ENCODE peak calls at places on chromosomes 11 and 22, in six cellular contexts. A is HCT116, H is GM23338, G is upper lobe of right lung, Z is heart left ventricle, I is SK-N-SH. B is an unnamed sample.

GRCh38 chr11:40240284-40240683 is 1219.2 kb downstream of the LRRC4C start:
- DNase-seq in Z (no peak), H (no peak), G (no peak), I (no peak), A (no peak), B (no peak)

GRCh38 chr11:86761978-86762377 is 38.4 kb upstream of the PRSS23 start:
- DNase-seq in G (no peak), A (no peak), I (no peak), Z (no peak), H (no peak), B (no peak)

GRCh38 chr11:2413735-2414579 is 13.4 kb downstream of the TSSC4 start:
- DNase-seq in I (no peak), H (peak; percentile 44), G (no peak), A (no peak), Z (no peak), B (no peak)

GRCh38 chr11:66251811-66252210 is 16.6 kb upstream of the RAB1B start:
- DNase-seq in Z (no peak), G (no peak), A (no peak), H (no peak), I (no peak), B (no peak)

GRCh38 chr11:57321996-57322880 is 2.5 kb downstream of the TNKS1BP1 start:
- DNase-seq in Z (peak; percentile 94), G (peak; percentile 93), H (peak; percentile 86), I (peak; percentile 85), A (peak; percentile 77), B (no peak)

GRCh38 chr11:107908211-107908610 is 20.0 kb upstream of the RAB39A start:
- DNase-seq in I (no peak), H (no peak), G (no peak), Z (no peak), A (no peak), B (no peak)

GRCh38 chr11:28690746-28691145 is 582.6 kb downstream of the METTL15 start:
- DNase-seq in A (no peak), H (no peak), Z (no peak), I (no peak), G (no peak), B (no peak)

GRCh38 chr11:2387266-2387982 is 10.3 kb downstream of the CD81 start:
- DNase-seq in G (no peak), Z (no peak), I (peak; percentile 83), A (no peak), H (no peak), B (no peak)

GRCh38 chr11:80782135-80782885 is 1341.5 kb upstream of the TENM4 start:
- DNase-seq in Z (no peak), I (no peak), G (no peak), H (peak; percentile 18), A (no peak), B (no peak)

GRCh38 chr22:26671317-26672059 is 14.1 kb downstream of the MIAT start:
- DNase-seq in Z (no peak), I (no peak), H (peak; percentile 58), G (peak; percentile 72), A (no peak), B (peak; percentile 74)
- H3K4me3 ChIP-seq in Z (no peak overlapping the region), I (no peak overlapping the region), H (peak overlapping the region; percentile 96), G (peak overlapping the region; percentile 86), A (no peak overlapping the region), B (peak overlapping the region; percentile 19)

GRCh38 chr11:46597155-46597554 is 3.3 kb upstream of the AMBRA1 start:
- DNase-seq in H (no peak), G (no peak), I (no peak), A (no peak), Z (no peak), B (no peak)

GRCh38 chr11:46593550-46594382 is at the start of gene AMBRA1:
- DNase-seq in A (peak; percentile 88), G (peak; percentile 90), H (peak; percentile 97), Z (peak; percentile 86), I (peak; percentile 86), B (peak; percentile 87)

GRCh38 chr11:46594785-46595184 is 962 bp upstream of the AMBRA1 start:
- DNase-seq in H (no peak), Z (no peak), G (no peak), I (no peak), A (no peak), B (no peak)

GRCh38 chr11:46597609-46598219 is 3.9 kb upstream of the AMBRA1 start:
- DNase-seq in I (no peak), A (no peak), H (no peak), Z (no peak), G (no peak), B (no peak)

DNA sequence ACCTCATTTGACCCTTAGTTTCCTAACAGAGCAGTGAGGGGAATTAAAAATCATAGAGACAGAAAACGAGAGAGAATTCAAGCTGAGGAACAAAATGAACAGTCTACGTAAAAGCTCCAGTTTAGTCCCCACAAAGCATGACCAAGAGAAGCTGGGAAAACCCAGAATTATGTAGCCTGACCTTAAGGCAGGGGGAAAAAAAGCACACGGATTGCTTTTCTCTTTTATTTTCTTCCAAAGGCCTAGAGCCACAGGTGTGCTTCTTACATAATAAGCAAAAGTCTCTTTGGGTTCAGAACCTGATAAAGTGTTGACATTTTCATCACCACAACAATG is 528 bp upstream of the AMBRA1 start:
- DNase-seq in Z (no peak), H (no peak), G (no peak), I (no peak), A (no peak), B (no peak)
- H3K4me3 ChIP-seq in Z (peak overlapping the region; percentile 99), H (peak overlapping the region; percentile 97), G (peak overlapping the region; percentile 97), I (peak overlapping the region; percentile 78), A (peak overlapping the region; percentile 64), B (peak overlapping the region; percentile 95)

DNA sequence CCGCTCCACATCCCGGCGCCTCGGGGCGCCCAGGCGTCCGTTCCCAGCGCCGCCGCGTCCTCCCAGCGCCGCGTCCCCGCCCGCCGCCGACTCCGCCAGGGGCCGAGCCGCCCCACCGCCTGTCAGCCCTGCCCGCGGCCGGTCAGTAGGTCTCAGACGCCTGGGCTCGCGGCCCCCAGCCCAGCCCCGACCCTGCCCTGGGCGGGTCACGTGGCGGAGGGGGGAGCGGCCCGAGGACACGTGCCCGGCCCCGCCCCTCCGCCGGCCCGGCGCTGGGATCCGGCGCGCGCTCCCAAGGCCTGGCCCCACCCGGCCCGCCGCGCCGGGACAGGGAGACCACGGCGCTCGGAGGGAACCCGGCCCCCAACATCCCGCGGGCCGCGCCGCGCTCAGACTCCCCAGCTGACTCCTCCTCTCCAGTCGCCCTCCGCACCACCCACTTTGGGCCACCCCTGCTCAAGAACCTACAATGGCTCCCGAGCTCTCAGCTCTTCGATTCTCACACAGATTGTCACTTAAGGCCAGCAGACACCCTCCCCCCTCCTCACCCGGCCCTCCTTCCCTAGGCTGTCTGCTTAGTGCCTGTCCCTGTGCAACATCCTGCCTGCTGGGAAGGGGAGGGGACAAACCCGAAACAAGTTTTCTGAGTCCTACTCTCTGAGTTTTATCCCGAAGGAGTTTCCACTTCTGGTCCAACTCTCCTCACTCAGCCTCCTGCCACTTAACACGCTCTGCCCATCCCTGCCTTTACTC is at the start of gene RAB3IL1:
- DNase-seq in I (peak; percentile 94), G (peak; percentile 77), A (no peak), Z (peak; percentile 78), H (peak; percentile 81), B (no peak)
- H3K4me3 ChIP-seq in I (peak within 1 kb of the TSS; percentile 65), G (peak within 1 kb of the TSS; percentile 57), A (peak within 1 kb of the TSS; percentile 51), Z (peak within 1 kb of the TSS; percentile 71), H (peak within 1 kb of the TSS; percentile 61), B (no peak within 1 kb of the TSS)

DNA sequence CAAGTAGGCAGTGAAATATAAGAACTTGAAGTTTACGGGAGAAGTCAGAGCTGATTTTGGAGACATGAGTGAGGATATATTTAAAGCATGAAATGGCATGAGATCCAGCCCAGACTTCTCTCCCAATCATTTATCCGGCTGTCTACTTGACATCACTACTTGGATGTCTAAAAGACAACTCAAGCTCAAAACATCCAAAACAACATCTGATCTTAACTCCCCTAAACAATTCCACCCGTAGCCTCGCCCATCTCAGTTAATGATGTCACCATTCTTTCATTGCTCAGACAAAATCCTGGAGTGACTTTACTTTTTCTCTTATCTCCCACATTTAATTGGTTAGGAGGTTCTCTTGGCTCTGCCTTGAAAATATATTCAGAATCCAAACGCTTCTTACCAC is 44.5 kb downstream of the WEE1 start:
- DNase-seq in G (no peak), A (no peak), H (no peak), Z (no peak), I (no peak), B (no peak)
- H3K4me3 ChIP-seq in G (no peak overlapping the region), A (no peak overlapping the region), H (no peak overlapping the region), Z (no peak overlapping the region), I (no peak overlapping the region), B (no peak overlapping the region)

DNA sequence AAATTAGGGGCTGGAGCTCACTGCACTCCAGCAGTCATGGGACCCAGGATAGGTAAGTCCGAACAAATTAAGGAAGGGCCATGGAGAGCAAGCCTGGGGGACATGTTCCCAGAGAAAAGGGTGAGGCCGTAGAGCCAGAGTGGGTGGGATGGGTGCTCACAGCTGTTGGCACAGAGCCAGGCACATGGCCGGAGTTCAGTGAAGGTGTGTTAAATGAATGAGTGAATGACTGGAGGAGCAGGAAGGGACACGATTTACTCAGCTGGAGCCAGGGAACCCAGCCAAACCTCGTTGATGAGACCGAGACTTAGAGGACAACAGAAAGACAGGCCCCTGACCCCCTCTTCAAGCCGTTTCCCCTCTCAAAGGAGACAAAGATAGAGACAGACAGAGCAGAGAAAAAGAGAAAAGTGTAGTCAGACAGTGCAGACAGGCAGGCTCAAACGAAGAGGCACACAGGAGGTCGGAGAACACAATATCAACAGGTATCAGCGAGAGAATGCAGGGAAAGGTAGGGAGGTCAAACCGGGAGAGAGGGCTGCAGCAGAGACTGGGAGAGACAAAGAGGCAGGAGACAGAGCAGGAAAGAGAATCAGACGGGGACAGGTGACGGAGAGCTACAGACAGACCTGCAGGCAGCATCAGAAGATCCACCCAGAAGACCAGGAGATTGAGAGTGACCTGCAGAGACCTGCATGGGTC is 590 bp downstream of the SLCO2B1 start:
- DNase-seq in I (no peak), Z (no peak), A (no peak), H (no peak), G (no peak), B (no peak)
- H3K4me3 ChIP-seq in I (no peak overlapping the region), Z (peak overlapping the region; percentile 40), A (no peak overlapping the region), H (no peak overlapping the region), G (peak overlapping the region; percentile 52), B (no peak overlapping the region)